ENCODE peak calls at places on chromosomes 1 and 21, in six cellular contexts. V, Q, D, K, N and W are unnamed samples.

GRCh38 chr21:41597811-41598231 is 89.9 kb upstream of the TMPRSS2 start:
- DNase-seq in V (peak), K (no peak), N (no peak), D (no peak), Q (no peak), W (no peak)

GRCh38 chr21:17775431-17776126 is 43.6 kb downstream of the C21orf91 start:
- DNase-seq in K (no peak), V (peak), D (no peak), N (no peak), Q (no peak), W (no peak)

GRCh38 chr21:33980276-33980916 is 64.8 kb upstream of the ATP5PO start:
- DNase-seq in Q (no peak), N (no peak), D (no peak), V (no peak), K (peak), W (peak)

GRCh38 chr1:220950576-220950975 is 71.3 kb downstream of the HLX start:
- DNase-seq in V (no peak), Q (no peak), N (no peak), D (no peak), K (peak), W (no peak)

GRCh38 chr21:42392731-42393442 is 3.0 kb downstream of the TMPRSS3 start:
- DNase-seq in V (no peak), D (no peak), Q (no peak), N (no peak), K (no peak), W (peak)

GRCh38 chr1:182835811-182836210 is 3.3 kb upstream of the DHX9 start:
- DNase-seq in N (no peak), K (no peak), D (no peak), V (no peak), Q (no peak), W (no peak)

GRCh38 chr1:222546548-222547259 is 1.2 kb downstream of the HHIPL2 start:
- DNase-seq in N (peak), D (no peak), V (no peak), Q (peak), K (peak), W (no peak)

GRCh38 chr1:195495720-195496635 is 1112.3 kb downstream of the KCNT2 start:
- DNase-seq in D (no peak), V (no peak), N (no peak), K (no peak), Q (no peak), W (no peak)

GRCh38 chr1:78408830-78409229 is 81.9 kb upstream of the PTGFR start:
- DNase-seq in K (peak), N (no peak), D (no peak), V (no peak), Q (no peak), W (no peak)

GRCh38 chr21:33231526-33231925 is 1.8 kb downstream of the IFNAR2 start:
- DNase-seq in Q (no peak), K (no peak), V (no peak), D (no peak), N (no peak), W (no peak)

GRCh38 chr1:186292875-186293274 is 82.2 kb downstream of the TPR start:
- DNase-seq in D (no peak), N (no peak), V (no peak), Q (no peak), K (no peak), W (no peak)

GRCh38 chr1:214861615-214862014 is 220.9 kb upstream of the KCNK2 start:
- DNase-seq in V (no peak), K (peak), N (no peak), Q (no peak), D (no peak), W (no peak)

GRCh38 chr1:63915121-63915520 is 141.3 kb downstream of the ROR1 start:
- DNase-seq in Q (no peak), D (peak), N (no peak), V (no peak), K (peak), W (no peak)

GRCh38 chr1:151013518-151013917 is 5.3 kb downstream of the PRUNE1 start:
- DNase-seq in V (no peak), D (no peak), N (no peak), Q (no peak), K (no peak), W (no peak)

GRCh38 chr1:93798301-93798700 is 80.7 kb downstream of the DNTTIP2 start:
- DNase-seq in K (peak), N (no peak), Q (peak), V (no peak), D (no peak), W (no peak)

GRCh38 chr1:109763646-109764415 is at the start of gene EPS8L3:
- DNase-seq in D (no peak), N (peak), K (no peak), V (peak), Q (no peak), W (peak)

GRCh38 chr1:185213086-185213485 is 56.1 kb downstream of the SWT1 start:
- DNase-seq in Q (peak), N (no peak), D (no peak), V (no peak), K (peak), W (no peak)

GRCh38 chr1:23909412-23909811 is 3.8 kb downstream of the CNR2 start:
- DNase-seq in V (no peak), N (no peak), Q (no peak), K (no peak), D (no peak), W (no peak)

GRCh38 chr1:153432874-153433681 is 16.8 kb downstream of the S100A7A start:
- DNase-seq in Q (no peak), N (no peak), D (no peak), K (no peak), V (no peak), W (no peak)

GRCh38 chr1:41622402-41622801 is 137.9 kb upstream of the EDN2 start:
- DNase-seq in K (no peak), V (no peak), Q (no peak), N (no peak), D (no peak), W (no peak)

GRCh38 chr21:35528109-35529042 is 479.3 kb upstream of the RUNX1 start:
- DNase-seq in N (peak), K (no peak), V (peak), Q (no peak), D (no peak), W (peak)

GRCh38 chr21:43262427-43262826 is 93.6 kb downstream of the CRYAA start:
- DNase-seq in V (no peak), Q (no peak), N (no peak), D (no peak), K (no peak), W (peak)

GRCh38 chr1:58848818-58849411 is 65.1 kb upstream of the JUN start:
- DNase-seq in Q (peak), K (peak), N (peak), V (no peak), D (no peak), W (no peak)

GRCh38 chr1:3863231-3863935 is 6.1 kb downstream of the DFFB start:
- DNase-seq in K (no peak), V (no peak), Q (no peak), D (no peak), N (no peak), W (no peak)

GRCh38 chr1:177926201-177926600 is 43.7 kb downstream of the SEC16B start:
- DNase-seq in D (no peak), N (no peak), K (no peak), V (no peak), Q (no peak), W (no peak)

GRCh38 chr1:111399792-111400610 is 27.5 kb downstream of the OVGP1 start:
- DNase-seq in N (peak), K (peak), V (no peak), Q (no peak), D (peak), W (peak)

GRCh38 chr1:19688041-19688842 is 23.6 kb downstream of the HTR6 start:
- DNase-seq in V (no peak), D (no peak), N (no peak), Q (no peak), K (no peak), W (no peak)

GRCh38 chr1:53561488-53562115 is 102.4 kb downstream of the DMRTB1 start:
- DNase-seq in Q (no peak), D (no peak), V (peak), K (no peak), N (no peak), W (peak)

GRCh38 chr1:53138991-53139884 is 3.2 kb downstream of the SLC1A7 start:
- DNase-seq in Q (no peak), K (no peak), V (no peak), N (no peak), D (no peak), W (no peak)

GRCh38 chr1:150609726-150610125 is 19.7 kb downstream of the ENSA start:
- DNase-seq in K (peak), N (no peak), D (no peak), V (no peak), Q (no peak), W (no peak)

GRCh38 chr1:64320470-64320869 is 117.0 kb downstream of the UBE2U start:
- DNase-seq in K (peak), D (no peak), V (no peak), Q (no peak), N (peak), W (peak)

GRCh38 chr1:3504151-3504822 is 49.8 kb downstream of the ARHGEF16 start:
- DNase-seq in D (no peak), N (no peak), Q (no peak), V (no peak), K (peak), W (no peak)

GRCh38 chr1:212291505-212292134 is 6.4 kb downstream of the PPP2R5A start:
- DNase-seq in D (peak), V (no peak), N (peak), Q (no peak), K (peak), W (no peak)

GRCh38 chr1:9767964-9768668 is 55.6 kb downstream of the CLSTN1 start:
- DNase-seq in K (no peak), N (no peak), Q (no peak), D (no peak), V (peak), W (no peak)

GRCh38 chr1:233390842-233391241 is 63.3 kb downstream of the MAP3K21 start:
- DNase-seq in D (no peak), N (no peak), K (no peak), Q (no peak), V (no peak), W (no peak)

GRCh38 chr1:11874624-11875023 is 15.9 kb upstream of the NPPB start:
- DNase-seq in V (no peak), Q (no peak), D (no peak), K (no peak), N (no peak), W (no peak)
- TF ChIP-seq CTCF in V (no peak), Q (no peak), D (no peak), K (no peak), N (no peak), W (no peak)

GRCh38 chr1:15830284-15830657 is 17.2 kb upstream of the SPEN start:
- DNase-seq in Q (no peak), N (no peak), D (no peak), K (no peak), V (no peak), W (no peak)
- TF ChIP-seq CTCF in Q (no peak), N (no peak), D (no peak), K (no peak), V (no peak), W (no peak)

GRCh38 chr1:85240174-85240601 is 19.3 kb downstream of the C1orf52 start:
- DNase-seq in V (no peak), Q (no peak), N (peak), K (no peak), D (no peak), W (peak)
- TF ChIP-seq CTCF in V (no peak), Q (no peak), N (no peak), K (peak), D (no peak), W (peak)

DNA sequence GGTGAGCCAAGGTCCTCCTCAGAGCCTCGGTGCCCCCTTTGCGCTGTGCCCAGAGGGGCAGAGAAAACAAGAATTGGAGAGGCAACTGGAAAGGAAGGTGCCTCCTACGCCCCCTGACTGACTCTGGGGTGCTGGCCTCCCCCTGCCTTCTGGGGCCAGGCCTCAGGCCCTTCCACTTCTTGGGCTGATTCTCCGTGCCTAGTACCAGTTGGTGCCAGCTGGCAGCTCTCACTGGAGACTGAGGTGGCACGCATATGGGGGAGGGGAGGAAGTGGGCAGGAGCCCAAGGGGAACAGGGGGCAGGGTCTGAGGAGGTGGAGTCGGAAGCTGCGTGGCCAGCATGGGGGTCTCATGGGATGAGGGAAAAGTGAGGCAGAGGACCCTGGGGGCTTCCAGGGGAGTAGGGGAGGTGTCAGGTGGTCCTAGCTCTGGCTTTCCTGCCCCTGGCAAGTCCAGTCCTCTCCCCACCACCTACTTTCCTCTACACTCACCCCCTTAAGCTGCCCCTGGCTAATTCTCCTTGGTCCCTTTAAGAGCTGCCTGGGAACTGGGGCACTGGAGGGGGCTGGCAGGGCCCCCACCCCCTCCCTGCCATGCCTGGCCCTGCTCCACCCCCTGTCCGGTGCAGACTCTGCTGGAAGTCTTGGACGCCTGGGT is 6.5 kb upstream of the SEMA4A start:
- DNase-seq in D (no peak), V (no peak), K (no peak), Q (no peak), N (no peak), W (no peak)
- TF ChIP-seq CTCF in D (no peak), V (no peak), K (no peak), Q (no peak), N (no peak), W (no peak)

DNA sequence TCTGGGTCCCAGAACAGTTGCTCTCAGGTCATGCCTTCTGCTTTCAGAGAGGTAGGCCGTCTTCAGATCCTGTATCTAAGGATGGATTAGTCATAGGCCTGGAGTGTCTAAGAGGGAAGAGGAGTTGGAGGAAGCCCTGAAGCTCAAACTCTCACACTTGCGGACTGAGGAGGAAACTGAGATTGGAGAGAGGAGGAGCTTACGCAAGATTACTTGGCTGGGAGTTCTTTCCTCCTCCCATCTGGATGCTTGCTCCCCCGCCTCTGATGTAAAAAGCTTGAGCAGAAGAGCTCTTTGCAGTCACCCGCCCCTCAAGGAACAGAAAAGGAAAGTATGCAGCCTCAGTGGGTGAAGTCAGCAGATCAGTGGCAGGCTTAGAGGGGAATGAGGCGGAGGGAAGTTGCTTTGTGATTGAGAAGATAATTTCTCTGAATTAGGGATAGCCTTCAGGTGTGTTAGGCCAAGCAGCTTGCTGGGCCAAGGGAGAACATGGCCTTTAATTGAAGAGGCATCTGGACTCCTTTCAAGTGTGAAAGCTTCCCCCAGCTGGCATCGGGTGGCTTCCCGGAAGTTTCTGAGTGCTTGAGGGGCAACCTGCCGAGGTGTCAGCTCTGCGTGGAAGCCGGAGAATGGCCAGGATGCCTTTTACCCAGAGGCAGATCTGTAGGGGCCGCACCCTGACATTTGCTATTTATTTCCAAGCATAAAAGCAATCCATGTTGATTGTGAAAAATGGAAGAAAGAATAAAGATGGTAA is 6.6 kb downstream of the ADORA1 start:
- DNase-seq in D (no peak), K (peak), V (no peak), Q (no peak), N (no peak), W (no peak)
- TF ChIP-seq CTCF in D (no peak), K (no peak), V (no peak), Q (no peak), N (no peak), W (no peak)

GRCh38 chr1:187999973-188000372 is 1171.2 kb downstream of the PLA2G4A start:
- DNase-seq in K (no peak), V (no peak), N (no peak), D (no peak), Q (no peak), W (no peak)
- TF ChIP-seq CTCF in K (no peak), V (no peak), N (no peak), D (no peak), Q (peak), W (peak)

GRCh38 chr1:36211841-36212240 is 12.4 kb upstream of the THRAP3 start:
- DNase-seq in Q (no peak), V (no peak), K (no peak), N (no peak), D (no peak), W (no peak)

GRCh38 chr1:36212782-36213181 is 11.5 kb upstream of the THRAP3 start:
- DNase-seq in D (no peak), K (no peak), V (no peak), N (peak), Q (no peak), W (no peak)

GRCh38 chr1:36223373-36223995 is 759 bp upstream of the THRAP3 start:
- DNase-seq in K (peak), N (no peak), D (no peak), V (no peak), Q (no peak), W (no peak)

GRCh38 chr1:36222481-36223372 is 1.5 kb upstream of the THRAP3 start:
- DNase-seq in V (peak), N (no peak), D (no peak), K (peak), Q (no peak), W (peak)

DNA sequence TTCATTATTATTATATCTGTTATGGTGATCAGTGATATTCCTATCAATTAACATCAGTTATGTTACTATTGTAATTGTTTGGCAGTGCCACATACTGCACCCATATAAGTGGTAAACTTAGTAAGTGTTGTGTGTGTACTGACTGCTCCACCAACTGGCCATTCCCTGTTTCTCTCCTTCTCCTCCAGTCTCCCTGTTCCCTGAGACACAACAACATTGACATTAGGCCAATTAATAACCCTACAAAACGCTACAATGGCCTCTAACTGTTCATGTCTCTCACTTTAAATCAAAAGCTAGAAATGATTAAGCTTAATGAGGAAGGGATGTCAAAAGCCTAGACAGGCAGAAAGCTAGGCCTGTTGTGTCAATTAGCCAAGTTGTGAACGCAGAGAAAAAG is 6.6 kb upstream of the THRAP3 start:
- DNase-seq in Q (no peak), N (peak), V (no peak), K (peak), D (no peak), W (no peak)
- TF ChIP-seq CTCF in Q (peak), N (no peak), V (no peak), K (peak), D (no peak), W (peak)

GRCh38 chr21:39037807-39038405 is 145.3 kb downstream of the PSMG1 start:
- DNase-seq in Q (no peak), N (no peak), D (no peak), V (no peak), K (peak), W (no peak)
- TF ChIP-seq CTCF in Q (peak), N (no peak), D (peak), V (no peak), K (no peak), W (no peak)

DNA sequence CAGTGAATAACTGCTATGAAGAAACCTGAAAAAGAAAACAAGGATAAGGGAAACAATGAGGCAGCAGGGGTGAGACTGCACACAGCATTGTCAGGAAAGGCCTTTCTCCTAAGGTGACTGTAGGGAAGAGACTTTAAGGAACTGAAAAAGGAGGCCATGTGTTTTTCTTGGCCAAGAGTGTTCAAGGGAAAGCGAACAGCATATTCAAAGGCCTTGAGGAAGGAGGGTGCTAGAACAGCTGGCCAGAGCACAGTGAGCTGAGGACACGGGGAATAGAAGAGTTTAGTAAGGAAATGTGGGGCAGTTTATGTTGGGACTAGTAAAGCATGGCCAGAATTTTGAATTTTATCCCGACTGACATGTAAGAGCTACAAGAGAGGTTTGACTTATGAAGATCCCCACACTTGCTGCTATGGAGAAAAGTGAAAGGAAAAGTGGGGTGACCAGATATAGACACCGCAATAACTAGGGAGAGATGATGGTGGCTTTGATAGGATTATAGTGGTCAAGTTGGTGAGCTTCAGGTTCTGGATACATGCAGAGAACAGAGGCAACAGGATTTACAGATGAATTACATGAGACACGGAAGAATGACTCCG is 1.4 kb downstream of the RWDD2B start:
- DNase-seq in K (no peak), V (no peak), D (no peak), N (no peak), Q (no peak), W (no peak)
- TF ChIP-seq CTCF in K (no peak), V (no peak), D (no peak), N (no peak), Q (no peak), W (no peak)

DNA sequence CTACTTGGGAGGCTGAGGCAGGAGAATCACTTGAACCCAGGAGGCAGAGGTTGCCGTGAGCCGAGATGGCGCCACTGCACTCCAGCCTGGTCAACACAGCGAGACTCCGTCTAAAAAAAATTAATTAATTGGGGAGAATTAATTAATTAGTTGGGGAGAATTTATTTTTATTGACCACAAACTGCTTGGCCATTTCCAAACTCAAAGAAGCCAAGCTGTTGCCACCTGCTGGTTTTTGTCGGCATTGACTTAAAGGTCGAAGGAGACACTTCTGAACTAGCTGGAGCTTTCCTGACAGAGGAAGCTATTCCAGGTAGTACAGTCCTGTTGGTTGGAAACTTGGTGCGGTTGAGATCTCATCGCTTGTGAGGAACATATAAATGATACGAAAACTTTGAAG is 13.1 kb downstream of the MAP1LC3C start:
- DNase-seq in D (peak), K (peak), N (peak), Q (no peak), V (no peak), W (no peak)
- TF ChIP-seq CTCF in D (peak), K (peak), N (peak), Q (peak), V (peak), W (peak)